ENCODE peak calls at places on chromosomes 2 and 18, in six cellular contexts. D, F, X, P, Q and E are unnamed samples. For H3K4me1, the result is how much of the 10 kb centered on the place peaks cover.

GRCh38 chr18:5600376-5601071 is 56.7 kb upstream of the EPB41L3 start:
- DNase-seq in Q (no peak), P (no peak), D (no peak), X (peak), F (no peak), E (no peak)

GRCh38 chr2:2824588-2824987 is 493.5 kb upstream of the MYT1L start:
- DNase-seq in Q (no peak), P (no peak), F (no peak), X (no peak), D (no peak), E (no peak)

GRCh38 chr2:54770676-54771075 is 47.2 kb downstream of the EML6 start:
- DNase-seq in X (no peak), F (no peak), D (no peak), Q (no peak), P (no peak), E (no peak)

GRCh38 chr18:35376393-35376741 is 770 bp downstream of the ZNF396 start:
- DNase-seq in D (no peak), Q (no peak), P (no peak), F (peak), X (peak), E (no peak)

GRCh38 chr18:69817335-69817935 is 130.2 kb downstream of the CD226 start:
- DNase-seq in D (no peak), F (no peak), X (no peak), P (no peak), Q (no peak), E (no peak)

GRCh38 chr2:9179572-9180201 is 26.9 kb upstream of the ASAP2 start:
- DNase-seq in X (no peak), D (no peak), P (no peak), Q (peak), F (peak), E (peak)

GRCh38 chr18:21448301-21448700 is 152.2 kb downstream of the ESCO1 start:
- DNase-seq in Q (no peak), X (no peak), F (no peak), P (no peak), D (no peak), E (no peak)

GRCh38 chr2:240232961-240233890 is 92.8 kb upstream of the OTOS start:
- DNase-seq in D (peak), P (peak), Q (peak), X (peak), F (peak), E (no peak)

GRCh38 chr2:39968037-39968436 is 189.0 kb upstream of the THUMPD2 start:
- DNase-seq in P (no peak), X (no peak), Q (no peak), F (no peak), D (no peak), E (no peak)

GRCh38 chr2:202335791-202336467 is 40.2 kb upstream of the BMPR2 start:
- DNase-seq in P (no peak), D (no peak), X (no peak), F (no peak), Q (no peak), E (no peak)

GRCh38 chr2:67625671-67626070 is 228.5 kb downstream of the ETAA1 start:
- DNase-seq in P (no peak), F (no peak), Q (peak), D (no peak), X (no peak), E (no peak)

GRCh38 chr2:230307485-230307884 is 19.5 kb upstream of the SP140L start:
- DNase-seq in Q (no peak), D (no peak), F (no peak), P (no peak), X (no peak), E (no peak)

GRCh38 chr18:489244-490023 is 11.1 kb downstream of the COLEC12 start:
- DNase-seq in F (no peak), P (no peak), Q (peak), X (no peak), D (no peak), E (no peak)

GRCh38 chr2:81545626-81546025 is 1241.1 kb upstream of the LRRTM1 start:
- DNase-seq in F (no peak), X (no peak), P (no peak), Q (no peak), D (no peak), E (no peak)

GRCh38 chr18:59155140-59155539 is 15.5 kb downstream of the SEC11C start:
- DNase-seq in Q (peak), P (no peak), X (no peak), D (no peak), F (no peak), E (no peak)

GRCh38 chr2:19868224-19868623 is 33.6 kb downstream of the TTC32 start:
- DNase-seq in P (no peak), D (no peak), Q (no peak), F (no peak), X (no peak), E (no peak)
- H3K27ac ChIP-seq in P (peak), D (no peak), Q (no peak), F (no peak), X (no peak), E (no peak)

DNA sequence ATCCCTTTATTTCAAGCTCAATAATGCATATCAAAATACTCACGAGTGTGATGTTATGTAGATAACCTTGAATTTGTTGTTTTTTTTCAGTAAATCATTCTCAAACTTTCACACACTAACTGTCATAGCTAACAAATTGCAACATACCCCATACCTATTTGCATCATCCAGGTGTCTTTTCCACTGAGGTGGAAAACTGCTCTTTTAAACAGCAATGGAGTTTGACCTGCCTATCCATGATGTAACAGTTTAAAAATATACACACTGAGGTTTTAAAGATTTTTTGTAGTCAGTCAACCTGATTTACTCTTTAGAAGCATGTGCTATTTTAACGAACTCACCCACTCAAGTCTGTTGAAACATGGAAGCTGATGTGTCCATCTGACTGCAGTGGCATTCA is 298.7 kb downstream of the RND3 start:
- DNase-seq in X (no peak), P (no peak), Q (no peak), F (no peak), D (no peak), E (no peak)
- H3K4me3 ChIP-seq in X (no peak), P (no peak), Q (no peak), F (no peak), D (no peak), E (no peak)

GRCh38 chr2:197256771-197257170 is 53.8 kb downstream of the ANKRD44 start:
- DNase-seq in F (no peak), X (no peak), D (no peak), P (no peak), Q (no peak), E (no peak)
- H3K4me1 ChIP-seq in F (under half), X (under half), D (under half), P (under half), Q (under half), E (under half)

GRCh38 chr18:50749945-50750344 is 69.9 kb downstream of the MRO start:
- DNase-seq in D (no peak), X (no peak), P (no peak), Q (no peak), F (no peak), E (no peak)
- H3K27ac ChIP-seq in D (no peak), X (no peak), P (no peak), Q (no peak), F (no peak), E (no peak)

GRCh38 chr2:7620255-7620654 is 703.0 kb downstream of the RNF144A start:
- DNase-seq in X (peak), F (no peak), D (no peak), Q (peak), P (no peak), E (no peak)

GRCh38 chr2:7627587-7627986 is 710.4 kb downstream of the RNF144A start:
- DNase-seq in F (no peak), D (no peak), P (no peak), X (no peak), Q (no peak), E (no peak)

GRCh38 chr2:7626139-7626537 is 708.9 kb downstream of the RNF144A start:
- DNase-seq in X (no peak), D (no peak), P (no peak), Q (no peak), F (no peak), E (no peak)

GRCh38 chr2:7621018-7621814 is 704.0 kb downstream of the RNF144A start:
- DNase-seq in D (no peak), Q (no peak), P (no peak), F (no peak), X (no peak), E (no peak)

GRCh38 chr2:7625392-7626138 is 708.4 kb downstream of the RNF144A start:
- DNase-seq in D (no peak), Q (no peak), P (no peak), F (no peak), X (no peak), E (no peak)
- H3K4me3 ChIP-seq in D (no peak), Q (no peak), P (no peak), F (no peak), X (no peak), E (no peak)

DNA sequence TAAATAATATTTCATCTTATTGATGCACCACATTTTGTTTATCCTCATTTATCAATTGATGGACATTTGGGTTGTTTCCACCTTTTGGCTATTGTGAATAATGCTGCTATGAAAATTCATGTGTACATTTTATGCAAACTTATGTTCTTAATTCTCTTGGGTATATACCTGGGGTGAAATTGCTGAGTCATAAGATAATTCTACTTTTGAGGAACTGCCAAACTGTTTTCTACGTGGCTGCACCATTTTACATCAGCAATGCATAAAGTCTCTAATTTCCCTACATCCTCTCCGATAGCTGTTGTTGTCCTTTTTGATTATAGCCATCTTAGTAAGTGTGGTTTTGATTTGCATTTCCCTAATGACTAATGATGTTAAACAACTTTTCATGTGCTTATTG is 116.5 kb upstream of the DLX2 start:
- DNase-seq in D (no peak), Q (no peak), F (no peak), P (no peak), X (no peak), E (no peak)
- H3K4me1 ChIP-seq in D (under half), Q (under half), F (under half), P (under half), X (under half), E (under half)

GRCh38 chr18:55950379-55951166 is 362.6 kb upstream of the TCF4 start:
- DNase-seq in F (no peak), D (no peak), P (no peak), X (no peak), Q (no peak), E (no peak)

GRCh38 chr18:55953326-55953725 is 365.3 kb upstream of the TCF4 start:
- DNase-seq in D (no peak), Q (no peak), F (peak), P (no peak), X (no peak), E (no peak)
- H3K27ac ChIP-seq in D (no peak), Q (no peak), F (no peak), P (no peak), X (no peak), E (no peak)

GRCh38 chr2:112634153-112634873 is 11.4 kb upstream of the SLC20A1 start:
- DNase-seq in D (no peak), Q (no peak), F (no peak), X (no peak), P (no peak), E (no peak)
- H3K4me3 ChIP-seq in D (no peak), Q (no peak), F (no peak), X (no peak), P (no peak), E (no peak)

GRCh38 chr2:10287766-10288165 is 14.9 kb upstream of the HPCAL1 start:
- DNase-seq in Q (no peak), F (no peak), X (no peak), P (no peak), D (no peak), E (no peak)
- H3K4me1 ChIP-seq in Q (half or more), F (under half), X (under half), P (under half), D (under half), E (under half)

DNA sequence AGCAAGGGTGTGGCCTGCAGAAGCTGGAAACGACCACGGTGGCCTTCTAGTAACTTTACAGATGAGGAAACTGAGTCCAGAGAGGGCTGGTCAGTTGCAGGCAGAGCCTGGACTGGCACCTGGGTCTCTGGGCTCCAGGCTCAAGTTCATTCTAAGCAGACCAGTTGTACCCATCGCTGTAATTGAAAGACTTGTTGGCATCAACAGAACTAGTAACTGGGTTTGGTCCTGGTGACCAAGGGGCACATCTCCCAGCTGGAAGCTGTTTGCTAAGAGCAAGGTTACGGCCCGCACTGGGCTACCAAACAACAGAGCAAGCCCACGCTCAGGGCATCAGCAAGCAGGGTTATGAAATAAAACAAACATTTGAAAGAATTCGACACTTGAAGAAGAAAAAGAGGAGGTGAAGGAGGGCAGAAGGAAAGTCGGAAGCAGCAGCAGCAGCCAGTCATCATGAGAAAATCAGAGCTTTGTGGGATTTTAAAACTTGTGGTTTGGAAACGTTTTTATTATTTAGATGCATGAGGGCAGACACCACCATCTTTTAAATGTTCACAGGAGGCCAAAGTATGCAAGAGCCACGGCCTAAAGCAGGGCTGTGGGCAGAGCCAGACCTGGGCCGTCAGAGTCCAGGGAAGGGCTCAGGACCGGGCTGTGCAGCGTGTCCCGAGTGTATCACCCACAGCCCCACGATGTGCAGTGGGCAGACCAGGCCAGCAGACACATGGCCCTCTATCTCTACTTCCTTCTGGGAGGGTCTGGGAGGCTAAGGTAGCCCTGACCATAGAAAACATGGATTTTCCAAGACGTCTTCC is 220.3 kb downstream of the BCL2 start:
- DNase-seq in Q (no peak), P (no peak), D (no peak), X (no peak), F (no peak), E (no peak)
- H3K27ac ChIP-seq in Q (no peak), P (no peak), D (no peak), X (no peak), F (peak), E (no peak)